ENCODE peak calls at places on chromosomes 2 and 18, in ten cellular contexts. D is left lung, G is AG09309, H is A549, C is AG04450, O is endothelial cell, Z is Panc1, F is breast epithelium, J is fibroblast of lung, V is fibroblast of pulmonary artery. M is an unnamed sample.

GRCh38 chr2:164847966-164848365 is 6.3 kb upstream of the COBLL1 start:
- DNase-seq in Z (no peak), G (peak; percentile 61), H (no peak), F (peak; percentile 45), O (no peak), D (no peak), V (no peak), J (peak; percentile 16), C (no peak), M (no peak)

GRCh38 chr2:152646775-152647174 is 70.5 kb downstream of the PRPF40A start:
- DNase-seq in V (peak; percentile 83), H (peak; percentile 4), F (no peak), G (peak; percentile 89), J (peak; percentile 69), O (no peak), C (peak; percentile 80), Z (peak; percentile 52), D (no peak), M (peak; percentile 82)

GRCh38 chr2:149119358-149119757 is 80.9 kb downstream of the LYPD6B start:
- DNase-seq in D (no peak), J (no peak), Z (no peak), C (no peak), O (no peak), G (no peak), V (no peak), H (no peak), F (no peak), M (no peak)

GRCh38 chr2:69510204-69510603 is 73.0 kb upstream of the NFU1 start:
- DNase-seq in Z (no peak), J (no peak), O (no peak), V (no peak), H (no peak), G (no peak), D (no peak), C (no peak), F (no peak), M (no peak)

GRCh38 chr2:42618972-42619371 is 50.5 kb downstream of the MTA3 start:
- DNase-seq in J (peak; percentile 44), V (peak; percentile 74), C (no peak), O (no peak), F (no peak), G (peak; percentile 32), Z (no peak), D (no peak), H (no peak), M (peak; percentile 26)

GRCh38 chr2:56263876-56264275 is 80.1 kb downstream of the CCDC85A start:
- DNase-seq in J (no peak), Z (no peak), F (no peak), G (no peak), V (no peak), H (no peak), C (no peak), O (no peak), D (no peak), M (no peak)

GRCh38 chr2:43491070-43491639 is 104.7 kb downstream of the THADA start:
- DNase-seq in O (no peak), G (no peak), J (no peak), Z (no peak), H (no peak), C (no peak), D (no peak), V (peak; percentile 50), F (no peak), M (no peak)

GRCh38 chr18:46411191-46411590 is 245.8 kb downstream of the LOXHD1 start:
- DNase-seq in Z (no peak), O (no peak), J (no peak), V (no peak), D (no peak), C (no peak), F (no peak), G (no peak), H (no peak), M (no peak)

GRCh38 chr2:42906557-42907380 is 114.4 kb upstream of the HAAO start:
- DNase-seq in G (no peak), C (no peak), Z (no peak), O (no peak), V (no peak), D (no peak), J (peak; percentile 81), H (no peak), F (peak; percentile 89), M (no peak)

GRCh38 chr2:106269591-106270291 is 75.6 kb upstream of the UXS1 start:
- DNase-seq in V (no peak), F (peak; percentile 38), H (peak; percentile 6), C (no peak), O (no peak), G (no peak), Z (no peak), J (no peak), D (peak; percentile 85), M (no peak)

GRCh38 chr18:74499633-74500032 is 3.5 kb downstream of the CNDP2 start:
- DNase-seq in O (no peak), Z (no peak), G (no peak), H (no peak), V (peak; percentile 69), J (peak; percentile 58), F (peak; percentile 38), C (no peak), D (peak; percentile 78), M (no peak)

GRCh38 chr2:128377071-128377910 is 58.6 kb upstream of the HS6ST1 start:
- DNase-seq in Z (no peak), F (no peak), C (no peak), O (no peak), G (no peak), H (no peak), J (no peak), D (peak; percentile 25), V (no peak), M (no peak)

GRCh38 chr18:21727740-21728139 is 12.9 kb upstream of the MIB1 start:
- DNase-seq in C (no peak), F (no peak), Z (no peak), G (no peak), V (no peak), O (no peak), H (no peak), J (no peak), D (no peak), M (no peak)

GRCh38 chr2:150271952-150272351 is 215.5 kb downstream of the RND3 start:
- DNase-seq in F (no peak), O (no peak), H (no peak), Z (no peak), V (peak; percentile 56), D (no peak), C (peak; percentile 74), J (peak; percentile 45), G (peak; percentile 75), M (peak; percentile 66)

DNA sequence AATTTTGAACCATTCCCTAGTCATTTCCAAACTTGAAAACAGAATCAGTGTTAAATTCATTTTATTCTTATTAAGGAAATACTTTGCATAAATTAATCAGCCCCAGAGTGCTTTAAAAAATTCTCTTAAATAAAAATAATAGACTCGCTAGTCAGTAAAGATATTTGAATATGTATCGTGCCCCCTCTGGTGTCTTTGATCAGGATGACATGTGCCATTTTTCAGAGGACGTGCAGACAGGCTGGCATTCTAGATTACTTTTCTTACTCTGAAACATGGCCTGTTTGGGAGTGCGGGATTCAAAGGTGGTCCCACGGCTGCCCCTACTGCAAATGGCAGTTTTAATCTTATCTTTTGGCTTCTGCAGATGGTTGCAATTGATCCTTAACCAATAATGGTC is 5.5 kb upstream of the MROH2A start:
- DNase-seq in D (no peak), F (no peak), C (no peak), V (peak; percentile 46), J (no peak), H (no peak), Z (no peak), O (no peak), G (no peak), M (no peak)
- TF ChIP-seq CTCF in D (no peak), F (no peak), C (no peak), V (peak; percentile 7), J (no peak), H (no peak), Z (peak; percentile 54), O (no peak), G (no peak), M (no peak)

DNA sequence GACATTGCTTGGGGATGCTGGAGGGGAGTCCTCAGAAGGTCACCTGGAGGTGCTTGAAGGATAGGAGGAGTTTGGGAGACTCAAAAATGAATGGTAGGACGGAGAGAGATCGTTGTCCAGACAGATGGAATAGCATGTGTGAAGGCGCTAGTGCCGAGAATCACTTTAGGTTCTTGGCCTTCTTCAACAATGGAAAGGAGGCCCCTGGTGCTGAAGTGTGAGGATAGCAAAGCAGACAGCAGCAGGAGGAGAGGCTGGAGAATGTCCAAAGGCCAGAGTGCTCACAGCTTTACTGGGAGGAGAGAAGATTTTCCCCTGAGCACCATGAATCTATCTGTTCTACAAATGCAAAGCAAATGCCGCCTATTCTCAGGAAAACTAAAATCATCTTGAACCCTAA is 456.3 kb downstream of the LPIN1 start:
- DNase-seq in D (no peak), H (no peak), V (peak; percentile 71), Z (no peak), F (no peak), C (peak; percentile 10), J (peak; percentile 39), G (no peak), O (no peak), M (no peak)
- TF ChIP-seq CTCF in D (no peak), H (no peak), V (peak; percentile 36), Z (no peak), F (no peak), C (peak; percentile 30), J (no peak), G (no peak), O (no peak), M (no peak)

DNA sequence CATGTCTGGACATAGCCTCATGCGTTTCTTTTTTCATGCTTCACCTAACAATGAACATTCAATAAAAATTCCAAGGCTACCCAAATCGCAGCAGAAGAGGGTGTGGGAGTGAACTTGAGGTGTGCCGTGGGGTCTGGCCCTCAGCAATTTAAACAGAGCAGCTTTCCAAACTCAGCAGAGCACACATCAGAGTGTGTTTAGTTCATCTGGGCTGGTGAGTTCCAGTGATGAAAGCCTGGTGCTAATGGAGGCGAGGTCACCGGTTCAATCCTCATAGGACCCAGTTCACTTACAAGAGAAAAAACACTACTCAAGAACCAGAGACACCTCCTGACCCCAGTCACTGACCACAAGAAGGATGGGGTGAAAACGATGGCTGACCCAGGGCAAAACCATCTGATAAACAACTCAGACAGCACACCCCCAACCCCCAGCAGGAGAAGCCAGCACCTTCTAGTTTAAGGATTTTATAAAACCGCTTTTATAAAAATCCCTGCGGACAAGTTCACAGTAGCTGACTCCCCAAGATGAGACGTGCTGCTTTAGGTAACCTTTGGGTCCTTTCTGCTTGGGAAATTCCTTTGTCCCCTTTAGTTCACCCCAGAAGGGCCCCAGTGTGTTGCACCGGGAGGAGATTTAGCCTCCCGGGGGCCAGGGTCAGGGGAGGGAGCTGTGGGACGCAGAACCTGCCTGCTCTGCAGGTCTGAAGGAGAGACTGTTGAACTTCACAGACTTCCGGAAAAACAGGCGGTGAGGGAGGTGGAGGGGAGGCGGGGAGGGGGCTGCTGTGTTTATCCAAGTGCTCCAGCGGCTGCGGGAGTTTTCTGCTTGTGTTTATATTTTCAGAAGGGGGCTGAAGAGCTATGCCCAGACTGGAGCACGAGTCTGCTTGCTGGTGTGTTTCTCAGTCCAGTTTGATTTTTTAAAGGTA is 152.6 kb upstream of the SOX11 start:
- DNase-seq in V (no peak), F (no peak), D (no peak), O (peak; percentile 7), C (no peak), G (no peak), J (peak; percentile 27), H (no peak), Z (no peak), M (no peak)
- TF ChIP-seq CTCF in V (no peak), F (no peak), D (no peak), O (no peak), C (no peak), G (no peak), J (no peak), H (no peak), Z (no peak), M (no peak)

GRCh38 chr2:202090530-202090929 is 17.5 kb downstream of the KIAA2012 start:
- DNase-seq in Z (no peak), V (no peak), D (no peak), J (no peak), F (no peak), G (no peak), O (no peak), H (no peak), C (no peak), M (no peak)
- TF ChIP-seq CTCF in Z (no peak), V (no peak), D (no peak), J (no peak), F (no peak), G (no peak), O (no peak), H (no peak), C (no peak), M (no peak)